ENCODE peak calls at places on chromosomes 4 and X, in ten cellular contexts. M is RPMI8226; C is pancreas; D is NCI-H510A; L is stimulated activated CD4-positive, alpha-beta T cell treated with anti-CD3 and anti-CD28 coated beads, Interleukin-1b, Interleukin-23, amount 100 ng/mL, for 4 hours; P is NCI-H1092; K is astrocyte; Y is dermis blood vessel endothelial cell; J is HuH-7; Z is OCI-LY7. F is an unnamed sample.

GRCh38 chr4:76744253-76744921 is 153.6 kb downstream of the SOWAHB start:
- DNase-seq in Y (peak; percentile 81), P (no peak), Z (no peak), L (no peak), D (no peak), M (no peak), K (peak; percentile 82), J (no peak), C (no peak), F (no peak)

GRCh38 chr4:162683659-162684370 is 482.9 kb downstream of the NAF1 start:
- DNase-seq in K (peak; percentile 62), M (no peak), J (no peak), Y (no peak), P (no peak), L (no peak), Z (no peak), D (no peak), C (no peak), F (no peak)

GRCh38 chrX:12113321-12113720 is 25.0 kb upstream of the FRMPD4 start:
- DNase-seq in L (no peak), M (no peak), K (peak; percentile 4), P (no peak), Y (no peak), C (no peak), J (no peak), Z (no peak), D (no peak), F (no peak)

GRCh38 chrX:78658851-78659744 is at the start of gene RTL3:
- DNase-seq in M (no peak), Z (no peak), Y (peak; percentile 21), K (peak; percentile 93), J (no peak), P (no peak), C (no peak), D (no peak), L (no peak), F (no peak)

GRCh38 chr4:70703695-70704332 is 15.5 kb downstream of the UTP3 start:
- DNase-seq in P (peak; percentile 64), Z (peak; percentile 44), M (no peak), J (no peak), D (no peak), L (no peak), C (no peak), Y (peak; percentile 51), K (peak; percentile 70), F (no peak)

GRCh38 chrX:49999048-49999447 is 76.7 kb downstream of the CLCN5 start:
- DNase-seq in C (no peak), J (no peak), L (no peak), D (no peak), M (no peak), P (no peak), Y (no peak), Z (no peak), K (no peak), F (no peak)

GRCh38 chrX:45843518-45843917 is 642.8 kb upstream of the DIPK2B start:
- DNase-seq in L (no peak), M (no peak), J (no peak), C (no peak), Y (peak; percentile 41), P (no peak), D (no peak), K (no peak), Z (no peak), F (no peak)

GRCh38 chrX:68508799-68509198 is 9.9 kb downstream of the YIPF6 start:
- DNase-seq in D (no peak), K (no peak), M (no peak), Z (no peak), L (no peak), P (no peak), J (no peak), Y (peak; percentile 31), C (no peak), F (no peak)

GRCh38 chr4:55255171-55255570 is 90.9 kb upstream of the SRD5A3 start:
- DNase-seq in L (no peak), D (no peak), Y (no peak), J (no peak), K (peak; percentile 53), M (no peak), P (no peak), C (no peak), Z (no peak), F (no peak)

GRCh38 chr4:144357970-144358369 is 217.5 kb upstream of the GYPA start:
- DNase-seq in P (no peak), C (no peak), J (no peak), D (no peak), L (no peak), Z (peak; percentile 7), K (no peak), Y (no peak), M (no peak), F (no peak)

GRCh38 chr4:8675383-8675782 is 82.8 kb downstream of the CPZ start:
- DNase-seq in J (peak; percentile 32), Z (no peak), C (no peak), L (no peak), P (no peak), K (no peak), Y (peak; percentile 46), M (peak; percentile 22), D (no peak), F (no peak)

F was measured in GM12892.